ENCODE peak calls at places on chromosome 15, in six cellular contexts. One of them, this sample, is unnamed.

GRCh38 chr15:87707581-87708130 is 548.9 kb downstream of the NTRK3 start:
- DNase-seq in GM23248: no peak
- DNase-seq in activated CD4-positive, alpha-beta T cell treated with anti-CD3 and anti-CD28 coated beads for 4 hours: no peak
- DNase-seq in endothelial cell: no peak
- DNase-seq in occipital lobe: no peak
- DNase-seq in posterior cingulate gyrus: no peak
- DNase-seq in this sample: peak

GRCh38 chr15:80878867-80879250 is 99.7 kb downstream of the CEMIP start:
- DNase-seq in posterior cingulate gyrus: no peak
- DNase-seq in endothelial cell: no peak
- DNase-seq in GM23248: no peak
- DNase-seq in activated CD4-positive, alpha-beta T cell treated with anti-CD3 and anti-CD28 coated beads for 4 hours: no peak
- DNase-seq in occipital lobe: no peak
- DNase-seq in this sample: no peak

GRCh38 chr15:29888651-29889050 is 66.4 kb upstream of the TJP1 start:
- DNase-seq in endothelial cell: no peak
- DNase-seq in GM23248: peak
- DNase-seq in posterior cingulate gyrus: peak
- DNase-seq in occipital lobe: peak
- DNase-seq in activated CD4-positive, alpha-beta T cell treated with anti-CD3 and anti-CD28 coated beads for 4 hours: no peak
- DNase-seq in this sample: peak

GRCh38 chr15:60720493-60721231 is 241.7 kb upstream of the ICE2 start:
- DNase-seq in endothelial cell: no peak
- DNase-seq in activated CD4-positive, alpha-beta T cell treated with anti-CD3 and anti-CD28 coated beads for 4 hours: peak
- DNase-seq in GM23248: no peak
- DNase-seq in posterior cingulate gyrus: no peak
- DNase-seq in occipital lobe: no peak
- DNase-seq in this sample: no peak

GRCh38 chr15:101384276-101384675 is 89.2 kb upstream of the SNRPA1 start:
- DNase-seq in GM23248: no peak
- DNase-seq in posterior cingulate gyrus: no peak
- DNase-seq in endothelial cell: no peak
- DNase-seq in activated CD4-positive, alpha-beta T cell treated with anti-CD3 and anti-CD28 coated beads for 4 hours: no peak
- DNase-seq in occipital lobe: no peak
- DNase-seq in this sample: no peak

GRCh38 chr15:70799667-70800450 is 36.5 kb upstream of the UACA start:
- DNase-seq in activated CD4-positive, alpha-beta T cell treated with anti-CD3 and anti-CD28 coated beads for 4 hours: no peak
- DNase-seq in posterior cingulate gyrus: no peak
- DNase-seq in occipital lobe: no peak
- DNase-seq in endothelial cell: no peak
- DNase-seq in GM23248: peak
- DNase-seq in this sample: no peak

GRCh38 chr15:100733088-100733487 is 130.7 kb downstream of the ASB7 start:
- DNase-seq in posterior cingulate gyrus: no peak
- DNase-seq in endothelial cell: no peak
- DNase-seq in GM23248: peak
- DNase-seq in occipital lobe: no peak
- DNase-seq in activated CD4-positive, alpha-beta T cell treated with anti-CD3 and anti-CD28 coated beads for 4 hours: no peak
- DNase-seq in this sample: no peak

GRCh38 chr15:75140080-75140879 is 61.4 kb upstream of the C15orf39 start:
- DNase-seq in posterior cingulate gyrus: no peak
- DNase-seq in activated CD4-positive, alpha-beta T cell treated with anti-CD3 and anti-CD28 coated beads for 4 hours: no peak
- DNase-seq in occipital lobe: no peak
- DNase-seq in endothelial cell: no peak
- DNase-seq in GM23248: no peak
- DNase-seq in this sample: no peak

GRCh38 chr15:80854104-80854503 is 74.9 kb downstream of the CEMIP start:
- DNase-seq in GM23248: no peak
- DNase-seq in occipital lobe: peak
- DNase-seq in posterior cingulate gyrus: peak
- DNase-seq in activated CD4-positive, alpha-beta T cell treated with anti-CD3 and anti-CD28 coated beads for 4 hours: no peak
- DNase-seq in endothelial cell: no peak
- DNase-seq in this sample: peak

This sample was measured in dorsolateral prefrontal cortex.